ENCODE peak calls at places on chromosomes 5 and 9, in four cellular contexts. Z is stimulated activated naive B cell treated with anti-CD40 and anti-IgM and Interleukin-4, amounts not matched to agents 10 μg/mL and 1 μg/mL and 100 μg/mL, for 72 hours; D is NCI-H1092; N is right cardiac atrium. C is an unnamed sample.
A peak's percentile ranks its signal among the peaks of the same experiment; 100 is the strongest.

GRCh38 chr5:170338933-170339779 is 41.6 kb upstream of the LCP2 start:
- DNase-seq in Z (peak; percentile 55), D (no peak), N (no peak), C (peak; percentile 78)

GRCh38 chr9:125919565-125919964 is 172.4 kb downstream of the PBX3 start:
- DNase-seq in Z (no peak), D (no peak), N (no peak), C (no peak)

GRCh38 chr5:31889131-31889561 is 250.2 kb downstream of the PDZD2 start:
- DNase-seq in Z (no peak), D (peak; percentile 0), N (no peak), C (no peak)

GRCh38 chr5:142319105-142319504 is 5.7 kb downstream of the SPRY4 start:
- DNase-seq in Z (no peak), D (no peak), N (no peak), C (no peak)

GRCh38 chr9:107193251-107193650 is 89.8 kb upstream of the RAD23B start:
- DNase-seq in Z (no peak), D (no peak), N (no peak), C (no peak)

GRCh38 chr5:57675236-57675635 is 192.6 kb upstream of the ACTBL2 start:
- DNase-seq in Z (no peak), D (no peak), N (no peak), C (no peak)

GRCh38 chr9:126919193-126919592 is 4.6 kb downstream of the RALGPS1 start:
- DNase-seq in Z (no peak), D (no peak), N (no peak), C (no peak)

GRCh38 chr9:135890190-135890861 is 17.0 kb downstream of the CAMSAP1 start:
- DNase-seq in Z (no peak), D (no peak), N (no peak), C (no peak)

GRCh38 chr5:31937703-31938102 is 236.4 kb downstream of the GOLPH3 start:
- DNase-seq in Z (no peak), D (no peak), N (no peak), C (no peak)

GRCh38 chr5:79636981-79637733 is 24.9 kb downstream of the TENT2 start:
- DNase-seq in Z (no peak), D (no peak), N (no peak), C (no peak)

GRCh38 chr5:121100931-121101330 is 636.8 kb downstream of the PRR16 start:
- DNase-seq in Z (no peak), D (no peak), N (no peak), C (no peak)

GRCh38 chr5:140806834-140807775 is at the start of gene PCDHA4:
- DNase-seq in Z (no peak), D (peak; percentile 66), N (no peak), C (no peak)

GRCh38 chr5:157193699-157194424 is 13.2 kb downstream of the ITK start:
- DNase-seq in Z (no peak), D (no peak), N (no peak), C (no peak)

GRCh38 chr5:142529626-142530278 is 156.1 kb downstream of the FGF1 start:
- DNase-seq in Z (no peak), D (no peak), N (no peak), C (no peak)

GRCh38 chr9:35863583-35863982 is 6.6 kb downstream of the OR13J1 start:
- DNase-seq in Z (no peak), D (no peak), N (no peak), C (no peak)

GRCh38 chr9:94534901-94535300 is 20.0 kb upstream of the PCAT7 start:
- DNase-seq in Z (no peak), D (no peak), N (no peak), C (no peak)

GRCh38 chr5:80346055-80346454 is 26.3 kb downstream of the SPZ1 start:
- DNase-seq in Z (no peak), D (no peak), N (no peak), C (peak; percentile 13)

GRCh38 chr9:69549310-69550202 is 122.6 kb downstream of the APBA1 start:
- DNase-seq in Z (peak; percentile 5), D (peak; percentile 41), N (no peak), C (peak; percentile 42)

GRCh38 chr9:7300484-7300883 is 499.1 kb downstream of the DMAC1 start:
- DNase-seq in Z (no peak), D (no peak), N (no peak), C (no peak)

GRCh38 chr5:58094031-58094430 is 365.9 kb downstream of the PLK2 start:
- DNase-seq in Z (no peak), D (no peak), N (no peak), C (no peak)

GRCh38 chr9:114733814-114734213 is 51.8 kb upstream of the TEX48 start:
- DNase-seq in Z (no peak), D (no peak), N (no peak), C (no peak)

GRCh38 chr9:93710370-93710723 is 134.0 kb downstream of the PHF2 start:
- DNase-seq in Z (no peak), D (no peak), N (no peak), C (no peak)

GRCh38 chr5:180600554-180601041 is 9.3 kb upstream of the SCGB3A1 start:
- DNase-seq in Z (no peak), D (no peak), N (no peak), C (no peak)

GRCh38 chr5:56759521-56759920 is 55.8 kb upstream of the MAP3K1 start:
- DNase-seq in Z (no peak), D (no peak), N (no peak), C (no peak)

GRCh38 chr9:127976943-127977871 is 3.6 kb downstream of the EEIG1 start:
- DNase-seq in Z (no peak), D (no peak), N (no peak), C (no peak)

GRCh38 chr5:124746916-124747769 is 704 bp upstream of the ZNF608 start:
- DNase-seq in Z (peak; percentile 57), D (peak; percentile 76), N (peak; percentile 82), C (peak; percentile 65)

GRCh38 chr5:73591102-73591695 is 25.7 kb downstream of the UTP15 start:
- DNase-seq in Z (peak; percentile 16), D (peak; percentile 56), N (no peak), C (peak; percentile 47)

GRCh38 chr5:141825836-141826560 is 52.2 kb downstream of the PCDH1 start:
- DNase-seq in Z (no peak), D (no peak), N (no peak), C (no peak)

GRCh38 chr5:23208959-23209431 is 298.4 kb upstream of the PRDM9 start:
- DNase-seq in Z (peak; percentile 5), D (peak; percentile 57), N (no peak), C (peak; percentile 6)

GRCh38 chr5:132465095-132465707 is 25.4 kb downstream of the IRF1 start:
- DNase-seq in Z (no peak), D (no peak), N (no peak), C (no peak)

GRCh38 chr5:110590187-110590586 is 136.3 kb downstream of the TMEM232 start:
- DNase-seq in Z (no peak), D (no peak), N (no peak), C (no peak)

GRCh38 chr9:112881366-112881765 is 9.3 kb downstream of the SLC46A2 start:
- DNase-seq in Z (no peak), D (no peak), N (no peak), C (no peak)

GRCh38 chr5:73232266-73233041 is 59.5 kb downstream of the TMEM174 start:
- DNase-seq in Z (no peak), D (no peak), N (no peak), C (no peak)

GRCh38 chr5:173963867-173964429 is 25.0 kb upstream of the C5orf47 start:
- DNase-seq in Z (no peak), D (peak; percentile 87), N (no peak), C (no peak)

GRCh38 chr9:71628247-71628646 is 140.1 kb downstream of the CEMIP2 start:
- DNase-seq in Z (no peak), D (no peak), N (no peak), C (no peak)

GRCh38 chr9:93262537-93263310 is 78.8 kb downstream of the WNK2 start:
- DNase-seq in Z (no peak), D (peak; percentile 51), N (no peak), C (no peak)

GRCh38 chr5:112735702-112736101 is 2.0 kb upstream of the APC start:
- DNase-seq in Z (no peak), D (no peak), N (no peak), C (no peak)

GRCh38 chr9:29806941-29807625 is 2233.8 kb upstream of the C9orf72 start:
- DNase-seq in Z (no peak), D (no peak), N (no peak), C (no peak)

GRCh38 chr5:133407277-133407632 is 205.1 kb downstream of the FSTL4 start:
- DNase-seq in Z (no peak), D (no peak), N (no peak), C (no peak)

C was measured in germinal center.